ENCODE peak calls at places on chromosomes 13 and 19, in four cellular contexts. One of them, this sample, is unnamed.

GRCh38 chr13:23851106-23851505 is 38.1 kb downstream of the MIPEP start:
- DNase-seq in AG04449: no peak
- DNase-seq in upper lobe of right lung: no peak
- DNase-seq in CD8-positive, alpha-beta T cell: no peak
- DNase-seq in this sample: no peak

GRCh38 chr13:23578411-23579071 is 8.3 kb downstream of the TNFRSF19 start:
- DNase-seq in AG04449: no peak
- DNase-seq in upper lobe of right lung: peak
- DNase-seq in CD8-positive, alpha-beta T cell: peak
- DNase-seq in this sample: peak

GRCh38 chr13:27339299-27339698 is 68.7 kb downstream of the RASL11A start:
- DNase-seq in AG04449: no peak
- DNase-seq in upper lobe of right lung: no peak
- DNase-seq in CD8-positive, alpha-beta T cell: peak
- DNase-seq in this sample: no peak

GRCh38 chr19:39167461-39168257 is 29.1 kb upstream of the NCCRP1 start:
- DNase-seq in AG04449: no peak
- DNase-seq in upper lobe of right lung: peak
- DNase-seq in CD8-positive, alpha-beta T cell: no peak
- DNase-seq in this sample: no peak

GRCh38 chr19:22919946-22920345 is 83.0 kb downstream of the ZNF728 start:
- DNase-seq in AG04449: no peak
- DNase-seq in upper lobe of right lung: no peak
- DNase-seq in CD8-positive, alpha-beta T cell: no peak
- DNase-seq in this sample: no peak

GRCh38 chr19:5795382-5795919 is 4.5 kb upstream of the DUS3L start:
- DNase-seq in AG04449: no peak
- DNase-seq in upper lobe of right lung: no peak
- DNase-seq in CD8-positive, alpha-beta T cell: no peak
- DNase-seq in this sample: no peak

GRCh38 chr13:30998548-30999140 is 66.2 kb downstream of the TEX26 start:
- DNase-seq in AG04449: peak
- DNase-seq in upper lobe of right lung: no peak
- DNase-seq in CD8-positive, alpha-beta T cell: no peak
- DNase-seq in this sample: no peak

GRCh38 chr19:43316591-43317319 is 36.7 kb upstream of the CD177 start:
- DNase-seq in AG04449: no peak
- DNase-seq in upper lobe of right lung: no peak
- DNase-seq in CD8-positive, alpha-beta T cell: no peak
- DNase-seq in this sample: no peak

GRCh38 chr19:23101241-23101640 is 15.6 kb upstream of the ZNF730 start:
- DNase-seq in AG04449: no peak
- DNase-seq in upper lobe of right lung: no peak
- DNase-seq in CD8-positive, alpha-beta T cell: no peak
- DNase-seq in this sample: no peak

GRCh38 chr13:110470272-110471009 is 91.1 kb downstream of the RAB20 start:
- DNase-seq in AG04449: no peak
- DNase-seq in upper lobe of right lung: no peak
- DNase-seq in CD8-positive, alpha-beta T cell: no peak
- DNase-seq in this sample: peak

GRCh38 chr13:76889254-76889653 is 3.0 kb upstream of the KCTD12 start:
- DNase-seq in AG04449: no peak
- DNase-seq in upper lobe of right lung: no peak
- DNase-seq in CD8-positive, alpha-beta T cell: no peak
- DNase-seq in this sample: no peak

GRCh38 chr13:98798849-98799645 is 46.6 kb upstream of the SLC15A1 start:
- DNase-seq in AG04449: peak
- DNase-seq in upper lobe of right lung: no peak
- DNase-seq in CD8-positive, alpha-beta T cell: no peak
- DNase-seq in this sample: no peak

GRCh38 chr19:52957591-52957990 is 5.1 kb downstream of the ZNF816 start:
- DNase-seq in AG04449: no peak
- DNase-seq in upper lobe of right lung: no peak
- DNase-seq in CD8-positive, alpha-beta T cell: no peak
- DNase-seq in this sample: no peak

GRCh38 chr13:91647361-91647970 is 249.0 kb downstream of the GPC5 start:
- DNase-seq in AG04449: no peak
- DNase-seq in upper lobe of right lung: no peak
- DNase-seq in CD8-positive, alpha-beta T cell: no peak
- DNase-seq in this sample: no peak

GRCh38 chr13:53946500-53946899 is 917.9 kb downstream of the OLFM4 start:
- DNase-seq in AG04449: no peak
- DNase-seq in upper lobe of right lung: no peak
- DNase-seq in CD8-positive, alpha-beta T cell: no peak
- DNase-seq in this sample: no peak

GRCh38 chr13:108315273-108315672 is 45.8 kb downstream of the TNFSF13B start:
- DNase-seq in AG04449: no peak
- DNase-seq in upper lobe of right lung: no peak
- DNase-seq in CD8-positive, alpha-beta T cell: no peak
- DNase-seq in this sample: no peak

GRCh38 chr13:49341517-49341916 is 93.8 kb downstream of the CDADC1 start:
- DNase-seq in AG04449: no peak
- DNase-seq in upper lobe of right lung: no peak
- DNase-seq in CD8-positive, alpha-beta T cell: no peak
- DNase-seq in this sample: no peak

GRCh38 chr13:113413178-113413897 is 40.0 kb downstream of the ADPRHL1 start:
- DNase-seq in AG04449: no peak
- DNase-seq in upper lobe of right lung: peak
- DNase-seq in CD8-positive, alpha-beta T cell: no peak
- DNase-seq in this sample: no peak

GRCh38 chr19:54414156-54414555 is 1.1 kb upstream of the TTYH1 start:
- DNase-seq in AG04449: no peak
- DNase-seq in upper lobe of right lung: no peak
- DNase-seq in CD8-positive, alpha-beta T cell: no peak
- DNase-seq in this sample: no peak

GRCh38 chr19:751501-752341 is 809 bp downstream of the MISP start:
- DNase-seq in AG04449: peak
- DNase-seq in upper lobe of right lung: no peak
- DNase-seq in CD8-positive, alpha-beta T cell: no peak
- DNase-seq in this sample: peak

GRCh38 chr19:42528354-42529247 is at the start of gene CEACAM1:
- DNase-seq in AG04449: no peak
- DNase-seq in upper lobe of right lung: peak
- DNase-seq in CD8-positive, alpha-beta T cell: peak
- DNase-seq in this sample: no peak

GRCh38 chr13:52849727-52850395 is 1.4 kb upstream of the PCDH8 start:
- DNase-seq in AG04449: no peak
- DNase-seq in upper lobe of right lung: no peak
- DNase-seq in CD8-positive, alpha-beta T cell: no peak
- DNase-seq in this sample: no peak

GRCh38 chr19:8571006-8571411 is 6.2 kb downstream of the MYO1F start:
- DNase-seq in AG04449: no peak
- DNase-seq in upper lobe of right lung: peak
- DNase-seq in CD8-positive, alpha-beta T cell: peak
- DNase-seq in this sample: peak

GRCh38 chr19:11539495-11540365 is 1.1 kb downstream of the CNN1 start:
- DNase-seq in AG04449: no peak
- DNase-seq in upper lobe of right lung: no peak
- DNase-seq in CD8-positive, alpha-beta T cell: no peak
- DNase-seq in this sample: no peak

GRCh38 chr13:105432408-105432807 is 1103.1 kb downstream of the EFNB2 start:
- DNase-seq in AG04449: no peak
- DNase-seq in upper lobe of right lung: no peak
- DNase-seq in CD8-positive, alpha-beta T cell: no peak
- DNase-seq in this sample: no peak

DNA sequence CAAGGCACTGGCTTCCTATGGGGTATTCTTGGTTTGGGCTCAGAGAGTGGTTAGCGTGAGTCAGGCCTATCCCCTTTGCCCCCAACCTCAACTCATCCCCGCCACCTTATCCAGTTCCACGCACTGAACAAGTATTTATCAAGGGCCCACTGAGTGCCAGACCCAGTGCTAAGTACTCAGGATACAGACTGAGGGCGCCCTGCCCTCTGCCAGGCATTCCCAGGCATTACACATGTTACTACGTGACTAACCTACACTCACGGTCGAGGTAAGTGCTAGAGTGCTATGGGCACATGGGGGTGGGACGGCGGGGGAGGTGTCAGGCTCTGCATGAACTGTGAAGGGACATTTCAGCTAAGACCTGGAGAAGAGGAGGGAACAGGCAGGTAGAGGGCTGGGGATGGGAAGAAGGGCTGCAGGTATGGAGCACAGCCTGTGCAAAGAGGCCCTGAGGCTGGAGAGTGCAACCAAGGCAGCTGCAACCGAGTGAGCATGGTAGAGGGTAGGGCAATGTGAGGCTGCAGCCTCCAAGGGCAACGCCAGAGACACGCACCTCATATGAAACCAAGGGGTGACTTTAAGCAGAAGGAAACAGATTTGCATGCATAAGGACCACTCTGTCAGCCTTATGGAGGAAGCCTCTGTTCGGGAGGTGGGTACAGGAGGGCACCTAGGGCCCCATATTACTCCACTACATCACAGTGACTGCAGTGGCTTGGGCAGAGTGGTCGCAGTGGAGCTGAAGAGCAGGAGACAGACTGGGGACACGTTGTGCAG is 22.5 kb downstream of the DHRS12 start:
- DNase-seq in AG04449: no peak
- DNase-seq in upper lobe of right lung: no peak
- DNase-seq in CD8-positive, alpha-beta T cell: no peak
- DNase-seq in this sample: no peak
- TF ChIP-seq CTCF in AG04449: peak
- TF ChIP-seq CTCF in upper lobe of right lung: peak
- TF ChIP-seq CTCF in CD8-positive, alpha-beta T cell: no peak
- TF ChIP-seq CTCF in this sample: no peak

GRCh38 chr13:33312150-33312908 is 26.8 kb upstream of the STARD13 start:
- DNase-seq in AG04449: no peak
- DNase-seq in upper lobe of right lung: no peak
- DNase-seq in CD8-positive, alpha-beta T cell: no peak
- DNase-seq in this sample: no peak
- TF ChIP-seq CTCF in AG04449: peak
- TF ChIP-seq CTCF in upper lobe of right lung: peak
- TF ChIP-seq CTCF in CD8-positive, alpha-beta T cell: no peak
- TF ChIP-seq CTCF in this sample: no peak

GRCh38 chr19:7197760-7198696 is 96.2 kb downstream of the INSR start:
- DNase-seq in AG04449: peak
- DNase-seq in upper lobe of right lung: peak
- DNase-seq in CD8-positive, alpha-beta T cell: peak
- DNase-seq in this sample: peak
- TF ChIP-seq CTCF in AG04449: no peak
- TF ChIP-seq CTCF in upper lobe of right lung: peak
- TF ChIP-seq CTCF in CD8-positive, alpha-beta T cell: no peak
- TF ChIP-seq CTCF in this sample: peak

GRCh38 chr19:33096005-33096404 is 15.0 kb downstream of the GPATCH1 start:
- DNase-seq in AG04449: no peak
- DNase-seq in upper lobe of right lung: no peak
- DNase-seq in CD8-positive, alpha-beta T cell: no peak
- DNase-seq in this sample: no peak
- TF ChIP-seq CTCF in AG04449: no peak
- TF ChIP-seq CTCF in upper lobe of right lung: no peak
- TF ChIP-seq CTCF in CD8-positive, alpha-beta T cell: no peak
- TF ChIP-seq CTCF in this sample: no peak